ENCODE peak calls at places on chromosomes 16 and 17, in eight cellular contexts. Y, P, F, T, D, O, W and J are unnamed samples.
A peak's percentile ranks its signal among the peaks of the same experiment; 100 is the strongest.

GRCh38 chr16:67781548-67781921 is 24.8 kb downstream of the RANBP10 start:
- DNase-seq in T (no peak), W (peak; percentile 82), P (no peak), Y (no peak), D (no peak), F (no peak), O (no peak), J (no peak)

GRCh38 chr16:80028581-80029380 is 428.2 kb upstream of the MAF start:
- DNase-seq in T (no peak), P (no peak), O (no peak), W (no peak), Y (no peak), D (no peak), F (no peak), J (no peak)

GRCh38 chr16:19829844-19830703 is 54.6 kb downstream of the GPRC5B start:
- DNase-seq in F (peak; percentile 46), P (no peak), Y (no peak), O (no peak), D (no peak), W (no peak), T (no peak), J (no peak)

GRCh38 chr17:47159315-47159714 is 29.8 kb downstream of the CDC27 start:
- DNase-seq in Y (no peak), P (no peak), F (no peak), O (no peak), W (no peak), T (no peak), D (no peak), J (no peak)

GRCh38 chr17:77245162-77245926 is 104.6 kb downstream of the SEC14L1 start:
- DNase-seq in D (no peak), P (no peak), W (no peak), Y (no peak), F (no peak), T (no peak), O (no peak), J (no peak)

GRCh38 chr16:57908409-57908987 is 62.4 kb downstream of the CNGB1 start:
- DNase-seq in F (no peak), O (no peak), T (no peak), P (no peak), D (no peak), Y (no peak), W (no peak), J (no peak)

GRCh38 chr17:78716814-78717393 is 65.2 kb downstream of the CYTH1 start:
- DNase-seq in O (peak; percentile 57), P (peak; percentile 36), W (no peak), F (peak; percentile 87), T (no peak), Y (no peak), D (peak; percentile 81), J (peak; percentile 76)

GRCh38 chr17:53757559-53757958 is 65.2 kb upstream of the KIF2B start:
- DNase-seq in T (no peak), P (no peak), W (no peak), O (no peak), F (no peak), Y (no peak), D (no peak), J (no peak)

GRCh38 chr16:48334325-48334724 is 50.9 kb downstream of the SIAH1 start:
- DNase-seq in W (no peak), D (no peak), F (no peak), T (no peak), O (no peak), Y (no peak), P (peak; percentile 69), J (no peak)

GRCh38 chr16:73213761-73214480 is 166.0 kb upstream of the ZFHX3 start:
- DNase-seq in O (no peak), D (peak; percentile 58), P (no peak), Y (no peak), F (no peak), T (no peak), W (no peak), J (no peak)

GRCh38 chr17:13961262-13961661 is 108.0 kb upstream of the COX10 start:
- DNase-seq in P (no peak), T (no peak), O (no peak), D (no peak), W (no peak), Y (no peak), F (no peak), J (no peak)

GRCh38 chr17:21242026-21242700 is 11.0 kb downstream of the NATD1 start:
- DNase-seq in P (no peak), T (no peak), F (no peak), W (no peak), D (no peak), O (no peak), Y (no peak), J (no peak)

GRCh38 chr17:3316836-3317235 is 18.7 kb upstream of the OR3A1 start:
- DNase-seq in P (no peak), O (no peak), T (no peak), F (no peak), Y (no peak), D (no peak), W (no peak), J (no peak)

GRCh38 chr17:19897901-19898300 is 30.2 kb upstream of the ULK2 start:
- DNase-seq in P (no peak), O (peak; percentile 41), Y (peak; percentile 16), D (no peak), T (no peak), F (no peak), W (no peak), J (no peak)

GRCh38 chr17:13273744-13274295 is 256.0 kb upstream of the ELAC2 start:
- DNase-seq in Y (no peak), O (no peak), W (no peak), P (no peak), F (no peak), D (no peak), T (no peak), J (no peak)

GRCh38 chr16:30148101-30148500 is 25.1 kb upstream of the MAPK3 start:
- DNase-seq in F (no peak), P (no peak), D (no peak), O (no peak), W (no peak), Y (no peak), T (no peak), J (no peak)

GRCh38 chr16:29678691-29679267 is at the start of gene QPRT:
- DNase-seq in F (no peak), T (peak; percentile 85), Y (no peak), W (peak; percentile 81), D (no peak), O (no peak), P (peak; percentile 95), J (no peak)

GRCh38 chr17:28030386-28030785 is 12.1 kb upstream of the NLK start:
- DNase-seq in F (no peak), T (peak; percentile 22), D (no peak), O (no peak), Y (no peak), W (no peak), P (no peak), J (no peak)

GRCh38 chr17:7312432-7313027 is 2.6 kb downstream of the GPS2 start:
- DNase-seq in D (no peak), Y (no peak), T (no peak), P (no peak), F (no peak), O (no peak), W (no peak), J (no peak)
- TF ChIP-seq POLR2AphosphoS5 in D (no peak), Y (peak; percentile 10), T (peak; percentile 34), P (no peak), F (no peak), O (no peak), W (no peak), J (no peak)

GRCh38 chr17:50630524-50631194 is 4.0 kb upstream of the ABCC3 start:
- DNase-seq in W (no peak), F (peak; percentile 92), P (peak; percentile 73), Y (peak; percentile 59), D (peak; percentile 70), T (peak; percentile 52), O (peak; percentile 34), J (peak; percentile 60)

GRCh38 chr17:50632637-50633036 is 2.0 kb upstream of the ABCC3 start:
- DNase-seq in O (no peak), F (no peak), P (no peak), D (no peak), W (no peak), T (no peak), Y (no peak), J (no peak)

GRCh38 chr17:50631908-50632571 is 2.6 kb upstream of the ABCC3 start:
- DNase-seq in T (no peak), W (no peak), O (no peak), F (no peak), Y (no peak), P (no peak), D (no peak), J (no peak)

GRCh38 chr17:50629902-50630301 is 4.8 kb upstream of the ABCC3 start:
- DNase-seq in D (no peak), T (no peak), W (no peak), Y (no peak), F (no peak), P (no peak), O (no peak), J (no peak)

GRCh38 chr17:50631195-50631907 is 3.3 kb upstream of the ABCC3 start:
- DNase-seq in Y (no peak), W (no peak), F (no peak), P (no peak), T (no peak), O (no peak), D (no peak), J (no peak)
- TF ChIP-seq POLR2AphosphoS5 in Y (no peak), W (no peak), F (no peak), P (no peak), T (no peak), O (no peak), D (no peak), J (no peak)

GRCh38 chr16:27859020-27859419 is 204.5 kb downstream of the GSG1L start:
- DNase-seq in O (no peak), W (no peak), Y (no peak), P (peak; percentile 78), D (no peak), T (peak; percentile 11), F (no peak), J (peak; percentile 2)

GRCh38 chr16:27862953-27863352 is 200.6 kb downstream of the GSG1L start:
- DNase-seq in O (no peak), D (no peak), Y (no peak), P (no peak), T (no peak), W (no peak), F (no peak), J (no peak)

GRCh38 chr16:27863377-27863776 is 200.1 kb downstream of the GSG1L start:
- DNase-seq in F (no peak), W (no peak), O (no peak), D (no peak), P (no peak), T (no peak), Y (no peak), J (no peak)

DNA sequence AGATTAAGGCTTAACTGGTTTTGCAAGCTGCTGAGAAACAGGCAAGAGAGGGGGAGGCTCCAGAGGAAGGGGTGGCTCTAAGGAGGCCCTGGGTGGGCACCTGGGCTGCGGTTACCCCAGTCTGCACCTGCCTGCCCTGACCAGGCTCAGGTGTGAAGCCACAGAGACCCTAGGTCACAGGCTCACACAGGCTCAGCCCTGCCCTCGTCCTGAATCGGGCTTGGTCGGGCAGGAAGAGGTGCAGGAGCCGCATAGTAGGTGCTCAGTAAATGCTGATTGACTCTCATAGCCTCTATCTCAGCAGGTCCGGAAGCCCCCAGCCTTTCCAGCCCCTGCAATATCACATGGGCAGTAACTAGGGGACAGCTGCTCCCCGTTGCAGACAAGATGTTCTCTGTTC is 203.4 kb downstream of the GSG1L start:
- DNase-seq in Y (no peak), P (no peak), T (no peak), O (no peak), W (no peak), D (no peak), F (no peak), J (no peak)
- TF ChIP-seq POLR2AphosphoS5 in Y (no peak), P (no peak), T (no peak), O (no peak), W (no peak), D (no peak), F (no peak), J (no peak)

GRCh38 chr16:359871-360697 is 7.6 kb upstream of the AXIN1 start:
- DNase-seq in F (no peak), P (no peak), O (no peak), W (no peak), T (peak; percentile 30), D (no peak), Y (no peak), J (no peak)
- TF ChIP-seq POLR2AphosphoS5 in F (no peak), P (no peak), O (no peak), W (no peak), T (no peak), D (no peak), Y (no peak), J (no peak)